ENCODE peak calls at places on chromosomes 16 and 17, in four cellular contexts. One of them, this sample, is unnamed.

GRCh38 chr16:24139282-24139681 is 116.9 kb upstream of the CACNG3 start:
- DNase-seq in activated T-helper 1 cell treated with anti-CD3 and anti-CD28 coated beads, Interleukin-2, amount 50 U/mL, for 16 hours: no peak
- DNase-seq in Calu3: no peak
- DNase-seq in HTR-8/SVneo: no peak
- DNase-seq in this sample: no peak

GRCh38 chr16:67207857-67208524 is 9.1 kb downstream of the ELMO3 start:
- DNase-seq in activated T-helper 1 cell treated with anti-CD3 and anti-CD28 coated beads, Interleukin-2, amount 50 U/mL, for 16 hours: no peak
- DNase-seq in Calu3: no peak
- DNase-seq in HTR-8/SVneo: peak
- DNase-seq in this sample: no peak

GRCh38 chr17:30248786-30249185 is 13.3 kb upstream of the SLC6A4 start:
- DNase-seq in activated T-helper 1 cell treated with anti-CD3 and anti-CD28 coated beads, Interleukin-2, amount 50 U/mL, for 16 hours: no peak
- DNase-seq in Calu3: no peak
- DNase-seq in HTR-8/SVneo: no peak
- DNase-seq in this sample: peak

GRCh38 chr16:86519649-86520316 is 9.5 kb downstream of the FOXF1 start:
- DNase-seq in activated T-helper 1 cell treated with anti-CD3 and anti-CD28 coated beads, Interleukin-2, amount 50 U/mL, for 16 hours: peak
- DNase-seq in Calu3: peak
- DNase-seq in HTR-8/SVneo: peak
- DNase-seq in this sample: no peak

GRCh38 chr17:57985675-57985974 is 2.4 kb downstream of the VEZF1 start:
- DNase-seq in activated T-helper 1 cell treated with anti-CD3 and anti-CD28 coated beads, Interleukin-2, amount 50 U/mL, for 16 hours: no peak
- DNase-seq in Calu3: no peak
- DNase-seq in HTR-8/SVneo: peak
- DNase-seq in this sample: no peak

GRCh38 chr17:42797067-42798007 is 1.2 kb downstream of the COA3 start:
- DNase-seq in activated T-helper 1 cell treated with anti-CD3 and anti-CD28 coated beads, Interleukin-2, amount 50 U/mL, for 16 hours: no peak
- DNase-seq in Calu3: no peak
- DNase-seq in HTR-8/SVneo: no peak
- DNase-seq in this sample: no peak

GRCh38 chr16:51012396-51012795 is 138.7 kb downstream of the SALL1 start:
- DNase-seq in activated T-helper 1 cell treated with anti-CD3 and anti-CD28 coated beads, Interleukin-2, amount 50 U/mL, for 16 hours: no peak
- DNase-seq in Calu3: peak
- DNase-seq in HTR-8/SVneo: no peak
- DNase-seq in this sample: no peak

GRCh38 chr17:69287168-69287567 is 39.8 kb downstream of the ABCA5 start:
- DNase-seq in activated T-helper 1 cell treated with anti-CD3 and anti-CD28 coated beads, Interleukin-2, amount 50 U/mL, for 16 hours: no peak
- DNase-seq in Calu3: no peak
- DNase-seq in HTR-8/SVneo: no peak
- DNase-seq in this sample: no peak

GRCh38 chr17:60457148-60457547 is 34.9 kb downstream of the CHCT1 start:
- DNase-seq in activated T-helper 1 cell treated with anti-CD3 and anti-CD28 coated beads, Interleukin-2, amount 50 U/mL, for 16 hours: no peak
- DNase-seq in Calu3: no peak
- DNase-seq in HTR-8/SVneo: no peak
- DNase-seq in this sample: no peak

GRCh38 chr16:86514656-86515376 is 4.5 kb downstream of the FOXF1 start:
- DNase-seq in activated T-helper 1 cell treated with anti-CD3 and anti-CD28 coated beads, Interleukin-2, amount 50 U/mL, for 16 hours: no peak
- DNase-seq in Calu3: no peak
- DNase-seq in HTR-8/SVneo: no peak
- DNase-seq in this sample: no peak

GRCh38 chr16:81817789-81818304 is 38.8 kb downstream of the PLCG2 start:
- DNase-seq in activated T-helper 1 cell treated with anti-CD3 and anti-CD28 coated beads, Interleukin-2, amount 50 U/mL, for 16 hours: no peak
- DNase-seq in Calu3: no peak
- DNase-seq in HTR-8/SVneo: no peak
- DNase-seq in this sample: no peak

GRCh38 chr17:46972346-46972745 is 6.7 kb downstream of the RPRML start:
- DNase-seq in activated T-helper 1 cell treated with anti-CD3 and anti-CD28 coated beads, Interleukin-2, amount 50 U/mL, for 16 hours: no peak
- DNase-seq in Calu3: no peak
- DNase-seq in HTR-8/SVneo: no peak
- DNase-seq in this sample: no peak

GRCh38 chr16:50718761-50719400 is 23.0 kb upstream of the CYLD start:
- DNase-seq in activated T-helper 1 cell treated with anti-CD3 and anti-CD28 coated beads, Interleukin-2, amount 50 U/mL, for 16 hours: no peak
- DNase-seq in Calu3: peak
- DNase-seq in HTR-8/SVneo: no peak
- DNase-seq in this sample: no peak

GRCh38 chr17:38590988-38591758 is 14.6 kb downstream of the SRCIN1 start:
- DNase-seq in activated T-helper 1 cell treated with anti-CD3 and anti-CD28 coated beads, Interleukin-2, amount 50 U/mL, for 16 hours: no peak
- DNase-seq in Calu3: peak
- DNase-seq in HTR-8/SVneo: no peak
- DNase-seq in this sample: no peak

GRCh38 chr16:79542196-79542859 is 58.2 kb downstream of the MAF start:
- DNase-seq in activated T-helper 1 cell treated with anti-CD3 and anti-CD28 coated beads, Interleukin-2, amount 50 U/mL, for 16 hours: no peak
- DNase-seq in Calu3: no peak
- DNase-seq in HTR-8/SVneo: no peak
- DNase-seq in this sample: peak

GRCh38 chr17:36721560-36722120 is 120.3 kb downstream of the MRM1 start:
- DNase-seq in activated T-helper 1 cell treated with anti-CD3 and anti-CD28 coated beads, Interleukin-2, amount 50 U/mL, for 16 hours: no peak
- DNase-seq in Calu3: no peak
- DNase-seq in HTR-8/SVneo: no peak
- DNase-seq in this sample: no peak

GRCh38 chr16:55542459-55543082 is 23.9 kb upstream of the CAPNS2 start:
- DNase-seq in activated T-helper 1 cell treated with anti-CD3 and anti-CD28 coated beads, Interleukin-2, amount 50 U/mL, for 16 hours: no peak
- DNase-seq in Calu3: no peak
- DNase-seq in HTR-8/SVneo: peak
- DNase-seq in this sample: no peak

GRCh38 chr17:14432058-14432457 is 131.2 kb downstream of the HS3ST3B1 start:
- DNase-seq in activated T-helper 1 cell treated with anti-CD3 and anti-CD28 coated beads, Interleukin-2, amount 50 U/mL, for 16 hours: no peak
- DNase-seq in Calu3: no peak
- DNase-seq in HTR-8/SVneo: no peak
- DNase-seq in this sample: no peak

GRCh38 chr17:17768415-17769088 is 68.2 kb downstream of the SREBF1 start:
- DNase-seq in activated T-helper 1 cell treated with anti-CD3 and anti-CD28 coated beads, Interleukin-2, amount 50 U/mL, for 16 hours: no peak
- DNase-seq in Calu3: no peak
- DNase-seq in HTR-8/SVneo: no peak
- DNase-seq in this sample: no peak

GRCh38 chr17:332558-333322 is 19.9 kb downstream of the RPH3AL start:
- DNase-seq in activated T-helper 1 cell treated with anti-CD3 and anti-CD28 coated beads, Interleukin-2, amount 50 U/mL, for 16 hours: no peak
- DNase-seq in Calu3: no peak
- DNase-seq in HTR-8/SVneo: no peak
- DNase-seq in this sample: no peak

GRCh38 chr16:70418274-70418992 is 20.5 kb downstream of the ST3GAL2 start:
- DNase-seq in activated T-helper 1 cell treated with anti-CD3 and anti-CD28 coated beads, Interleukin-2, amount 50 U/mL, for 16 hours: no peak
- DNase-seq in Calu3: no peak
- DNase-seq in HTR-8/SVneo: no peak
- DNase-seq in this sample: no peak

GRCh38 chr17:27631409-27631755 is 394 bp downstream of the LGALS9 start:
- DNase-seq in activated T-helper 1 cell treated with anti-CD3 and anti-CD28 coated beads, Interleukin-2, amount 50 U/mL, for 16 hours: no peak
- DNase-seq in Calu3: no peak
- DNase-seq in HTR-8/SVneo: no peak
- DNase-seq in this sample: no peak

GRCh38 chr16:28494141-28494851 is at the start of gene APOBR:
- DNase-seq in activated T-helper 1 cell treated with anti-CD3 and anti-CD28 coated beads, Interleukin-2, amount 50 U/mL, for 16 hours: peak
- DNase-seq in Calu3: no peak
- DNase-seq in HTR-8/SVneo: no peak
- DNase-seq in this sample: peak

GRCh38 chr17:5237541-5238016 is 2.9 kb upstream of the SCIMP start:
- DNase-seq in activated T-helper 1 cell treated with anti-CD3 and anti-CD28 coated beads, Interleukin-2, amount 50 U/mL, for 16 hours: no peak
- DNase-seq in Calu3: peak
- DNase-seq in HTR-8/SVneo: peak
- DNase-seq in this sample: peak

GRCh38 chr17:8855477-8856204 is 11.8 kb downstream of the PIK3R6 start:
- DNase-seq in activated T-helper 1 cell treated with anti-CD3 and anti-CD28 coated beads, Interleukin-2, amount 50 U/mL, for 16 hours: no peak
- DNase-seq in Calu3: no peak
- DNase-seq in HTR-8/SVneo: no peak
- DNase-seq in this sample: no peak

GRCh38 chr16:57610611-57611010 is 17.8 kb upstream of the ADGRG1 start:
- DNase-seq in activated T-helper 1 cell treated with anti-CD3 and anti-CD28 coated beads, Interleukin-2, amount 50 U/mL, for 16 hours: no peak
- DNase-seq in Calu3: no peak
- DNase-seq in HTR-8/SVneo: no peak
- DNase-seq in this sample: no peak

GRCh38 chr17:55451758-55452468 is 30.3 kb upstream of the MMD start:
- DNase-seq in activated T-helper 1 cell treated with anti-CD3 and anti-CD28 coated beads, Interleukin-2, amount 50 U/mL, for 16 hours: no peak
- DNase-seq in Calu3: no peak
- DNase-seq in HTR-8/SVneo: no peak
- DNase-seq in this sample: no peak

GRCh38 chr17:74601944-74602572 is 10.0 kb upstream of the CD300LD start:
- DNase-seq in activated T-helper 1 cell treated with anti-CD3 and anti-CD28 coated beads, Interleukin-2, amount 50 U/mL, for 16 hours: no peak
- DNase-seq in Calu3: peak
- DNase-seq in HTR-8/SVneo: peak
- DNase-seq in this sample: no peak